ENCODE peak calls at places on chromosomes 12 and 14, in seven cellular contexts. D is pancreas, N is ovary, C is AG04449, M is hepatocyte, J is PC-3, H is dorsolateral prefrontal cortex. P is an unnamed sample.
A peak's percentile ranks its signal among the peaks of the same experiment; 100 is the strongest.

GRCh38 chr12:97745406-97746101 is 282.9 kb downstream of the RMST start:
- DNase-seq in D (no peak), N (no peak), C (no peak), M (no peak), J (no peak), H (no peak), P (no peak)

GRCh38 chr14:74568896-74569295 is 43.1 kb downstream of the LTBP2 start:
- DNase-seq in D (no peak), N (peak; percentile 54), C (no peak), M (no peak), J (no peak), H (no peak), P (no peak)

GRCh38 chr14:29911815-29912214 is 15.8 kb downstream of the PRKD1 start:
- DNase-seq in D (no peak), N (no peak), C (no peak), M (no peak), J (no peak), H (no peak), P (no peak)

GRCh38 chr14:26597136-26598080 is at the start of gene NOVA1:
- DNase-seq in D (peak; percentile 28), N (peak; percentile 57), C (no peak), M (peak; percentile 16), J (no peak), H (peak; percentile 30), P (no peak)

GRCh38 chr12:113448874-113449273 is 22.8 kb downstream of the LHX5 start:
- DNase-seq in D (no peak), N (no peak), C (no peak), M (no peak), J (no peak), H (no peak), P (no peak)

GRCh38 chr14:99121027-99121875 is 150.7 kb downstream of the BCL11B start:
- DNase-seq in D (no peak), N (no peak), C (no peak), M (no peak), J (no peak), H (no peak), P (no peak)

GRCh38 chr12:75483411-75483810 is 2.9 kb downstream of the GLIPR1 start:
- DNase-seq in D (no peak), N (no peak), C (no peak), M (no peak), J (no peak), H (no peak), P (no peak)

GRCh38 chr12:110537605-110538409 is 35.7 kb downstream of the RAD9B start:
- DNase-seq in D (no peak), N (no peak), C (no peak), M (peak; percentile 12), J (no peak), H (no peak), P (no peak)

DNA sequence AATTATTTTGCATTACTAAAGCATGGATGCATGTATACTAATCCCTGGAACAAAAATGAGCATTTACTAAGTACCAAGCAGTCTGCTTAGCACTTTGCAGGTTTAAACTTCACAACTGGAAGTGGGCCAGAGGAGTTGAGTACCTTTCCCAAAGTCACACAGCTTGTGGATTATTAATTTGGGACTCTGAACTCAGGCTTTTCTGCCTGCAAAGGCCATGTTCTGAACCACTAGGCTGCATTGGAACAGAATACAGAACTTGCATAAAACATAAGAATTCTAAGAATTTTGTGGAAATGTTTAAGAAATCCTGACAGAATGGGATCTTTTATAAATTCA is 132.9 kb upstream of the AMIGO2 start:
- DNase-seq in D (no peak), N (no peak), C (no peak), M (no peak), J (no peak), H (no peak), P (no peak)
- H3K4me3 ChIP-seq in D (no peak overlapping the region), N (no peak overlapping the region), C (no peak overlapping the region), M (no peak overlapping the region), J (no peak overlapping the region), H (no peak overlapping the region), P (no peak overlapping the region)

GRCh38 chr12:27434673-27435565 is 11.6 kb upstream of the SMCO2 start:
- DNase-seq in D (no peak), N (no peak), C (no peak), M (peak; percentile 19), J (peak; percentile 33), H (no peak), P (no peak)
- TF ChIP-seq CTCF in D (peak; percentile 12), N (no peak), C (peak; percentile 23), M (peak; percentile 54), J (peak; percentile 72), H (peak; percentile 57), P (peak; percentile 78)

DNA sequence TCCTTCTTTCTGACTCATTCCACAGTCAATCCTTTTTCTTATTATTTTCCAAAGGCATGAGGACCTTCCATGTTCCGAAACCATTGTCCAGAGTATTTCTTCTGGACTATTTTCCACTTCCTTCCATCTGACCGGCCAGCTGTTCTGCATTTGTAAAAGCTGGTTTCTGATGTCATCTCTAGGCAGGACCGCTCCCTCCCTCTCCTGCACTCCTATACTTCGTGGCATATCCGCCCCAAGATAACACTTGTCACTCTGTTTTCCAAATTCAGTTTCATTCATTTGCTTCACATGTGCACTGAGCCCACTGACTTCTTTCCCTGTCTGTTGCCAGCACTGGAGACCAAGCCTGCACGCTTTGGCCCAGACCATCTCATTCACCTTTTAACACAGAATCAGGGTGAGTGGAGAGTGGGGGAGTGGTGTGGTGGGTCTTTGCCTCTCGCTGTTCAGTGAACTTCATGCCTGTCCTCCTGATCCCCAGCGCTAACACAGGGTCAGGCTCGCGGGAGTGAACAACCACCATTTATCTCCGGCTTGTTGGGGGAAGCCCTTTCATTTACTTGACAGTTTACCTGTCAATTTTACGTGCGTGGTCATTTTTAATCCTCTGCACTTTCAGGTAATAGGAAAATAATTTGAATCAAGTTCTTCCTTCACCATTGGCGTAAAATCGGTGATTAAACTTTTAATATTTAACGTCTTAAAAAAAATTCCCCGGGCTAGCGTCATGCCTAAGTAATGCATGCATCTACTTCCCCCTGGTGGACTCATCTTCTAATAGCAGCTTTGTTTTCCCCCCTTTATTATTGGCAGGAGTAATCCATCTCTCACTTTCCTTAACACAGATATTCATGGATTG is 52.5 kb downstream of the C12orf75 start:
- DNase-seq in D (peak; percentile 21), N (no peak), C (peak; percentile 21), M (peak; percentile 82), J (peak; percentile 89), H (no peak), P (peak; percentile 37)
- H3K4me3 ChIP-seq in D (no peak overlapping the region), N (peak overlapping the region; percentile 6), C (peak overlapping the region; percentile 1), M (no peak overlapping the region), J (peak overlapping the region; percentile 63), H (peak overlapping the region; percentile 24), P (peak overlapping the region; percentile 32)

DNA sequence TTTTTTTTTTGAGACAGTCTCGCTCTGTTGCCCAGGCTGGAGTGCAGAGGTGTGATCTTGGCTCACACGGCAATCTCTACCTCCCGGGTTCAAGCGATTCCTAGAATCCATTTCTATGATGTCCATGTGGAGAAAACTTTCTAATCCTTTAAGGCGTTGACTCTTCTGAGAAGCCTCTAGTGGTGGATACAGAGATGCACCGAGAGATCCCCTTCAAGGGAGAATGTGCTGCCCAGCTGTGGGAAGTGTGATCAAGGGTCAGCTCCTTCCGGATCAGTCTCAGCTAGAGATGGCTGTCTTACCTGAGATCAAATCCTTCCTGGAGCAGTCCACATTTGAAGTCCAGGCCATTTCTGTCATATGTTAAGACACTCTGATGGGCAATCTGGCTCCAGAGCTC is 92.7 kb upstream of the HECTD1 start:
- DNase-seq in D (no peak), N (no peak), C (no peak), M (no peak), J (peak; percentile 36), H (no peak), P (no peak)
- TF ChIP-seq CTCF in D (no peak), N (no peak), C (peak; percentile 8), M (no peak), J (peak; percentile 41), H (no peak), P (peak; percentile 18)